ENCODE peak calls at places on chromosomes 11 and 22, in ten cellular contexts. Z is fibroblast of pulmonary artery, G is astrocyte of the spinal cord, P is GM23338, I is nephron progenitor cell, W is vagina, Y is HCT116, A is lower lobe of right lung, R is foreskin fibroblast, C is kidney epithelial cell. X is an unnamed sample.

GRCh38 chr11:2686360-2687222 is 13.2 kb downstream of the KCNQ1OT1 start:
- DNase-seq in Z (no peak), G (no peak), P (no peak), I (no peak), W (no peak), Y (no peak), A (no peak), R (no peak), C (no peak), X (no peak)

GRCh38 chr22:50694099-50694498 is 21.5 kb downstream of the SHANK3 start:
- DNase-seq in Z (peak; percentile 22), G (peak; percentile 8), P (no peak), I (no peak), W (no peak), Y (no peak), A (no peak), R (peak; percentile 29), C (no peak), X (no peak)

GRCh38 chr11:120674537-120674936 is 163.0 kb downstream of the GRIK4 start:
- DNase-seq in Z (peak; percentile 17), G (peak; percentile 81), P (no peak), I (no peak), W (no peak), Y (no peak), A (no peak), R (no peak), C (peak; percentile 45), X (no peak)

GRCh38 chr11:117992136-117992535 is 5.9 kb downstream of the IL10RA start:
- DNase-seq in Z (no peak), G (no peak), P (no peak), I (no peak), W (no peak), Y (no peak), A (no peak), R (no peak), C (no peak), X (no peak)

GRCh38 chr11:1337647-1338007 is 28.2 kb upstream of the TOLLIP start:
- DNase-seq in Z (no peak), G (no peak), P (peak; percentile 20), I (no peak), W (no peak), Y (no peak), A (no peak), R (no peak), C (no peak), X (no peak)

GRCh38 chr11:11391169-11391568 is 38.1 kb upstream of the CSNK2A3 start:
- DNase-seq in Z (no peak), G (no peak), P (no peak), I (no peak), W (no peak), Y (no peak), A (no peak), R (no peak), C (no peak), X (no peak)

GRCh38 chr11:126415128-126415527 is 59.6 kb downstream of the ST3GAL4 start:
- DNase-seq in Z (peak; percentile 91), G (no peak), P (no peak), I (no peak), W (no peak), Y (no peak), A (peak; percentile 62), R (peak; percentile 84), C (no peak), X (no peak)

GRCh38 chr11:45779602-45780001 is 25.3 kb upstream of the SLC35C1 start:
- DNase-seq in Z (no peak), G (no peak), P (no peak), I (no peak), W (no peak), Y (no peak), A (no peak), R (no peak), C (no peak), X (no peak)

GRCh38 chr11:125457814-125458343 is 38.2 kb downstream of the FEZ1 start:
- DNase-seq in Z (peak; percentile 84), G (peak; percentile 86), P (peak; percentile 16), I (peak; percentile 23), W (no peak), Y (no peak), A (no peak), R (peak; percentile 76), C (no peak), X (no peak)

GRCh38 chr11:74726547-74727182 is 4.6 kb downstream of the CHRDL2 start:
- DNase-seq in Z (peak; percentile 83), G (peak; percentile 70), P (peak; percentile 83), I (peak; percentile 73), W (no peak), Y (peak; percentile 54), A (peak; percentile 77), R (peak; percentile 88), C (no peak), X (peak; percentile 83)

GRCh38 chr11:2156416-2157182 is 4.4 kb downstream of the INS start:
- DNase-seq in Z (peak; percentile 57), G (peak; percentile 46), P (peak; percentile 72), I (peak; percentile 92), W (no peak), Y (no peak), A (peak; percentile 79), R (peak; percentile 73), C (no peak), X (peak; percentile 77)

GRCh38 chr22:21735198-21736083 is at the start of gene YPEL1:
- DNase-seq in Z (peak; percentile 97), G (peak; percentile 96), P (peak; percentile 97), I (peak; percentile 100), W (no peak), Y (peak; percentile 70), A (peak; percentile 98), R (peak; percentile 99), C (peak; percentile 81), X (peak; percentile 91)

GRCh38 chr11:23897453-23898289 is 599.2 kb upstream of the LUZP2 start:
- DNase-seq in Z (peak; percentile 86), G (peak; percentile 82), P (no peak), I (no peak), W (no peak), Y (no peak), A (no peak), R (peak; percentile 86), C (peak; percentile 21), X (peak; percentile 29)

GRCh38 chr11:64959498-64959897 is 12.4 kb downstream of the MAJIN start:
- DNase-seq in Z (no peak), G (no peak), P (no peak), I (no peak), W (no peak), Y (no peak), A (no peak), R (peak; percentile 46), C (no peak), X (no peak)

GRCh38 chr11:77411238-77411637 is 62.7 kb downstream of the PAK1 start:
- DNase-seq in Z (peak; percentile 21), G (peak; percentile 19), P (peak; percentile 37), I (peak; percentile 10), W (no peak), Y (no peak), A (peak; percentile 64), R (peak; percentile 57), C (no peak), X (peak; percentile 13)

DNA sequence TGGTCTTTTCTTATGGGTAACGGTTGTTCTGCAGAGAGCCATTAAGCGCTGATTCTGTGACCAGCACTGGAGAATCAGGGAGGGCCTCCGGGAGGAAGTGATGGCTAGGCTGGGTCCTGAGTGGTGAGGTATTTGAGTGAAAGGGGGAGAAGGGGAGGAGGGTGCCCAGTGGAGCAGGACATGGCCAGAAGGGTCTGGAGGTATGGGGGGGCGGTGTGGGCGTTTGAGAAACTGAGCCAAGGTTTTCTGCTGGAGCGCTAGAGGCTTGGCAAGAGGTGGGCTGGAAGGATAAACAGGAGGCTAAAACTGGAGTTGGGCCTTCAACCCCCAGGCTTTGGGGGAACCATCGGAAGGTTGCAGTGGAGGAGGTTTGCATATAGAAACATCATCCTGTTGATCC is 72.5 kb downstream of the FBLN1 start:
- DNase-seq in Z (no peak), G (no peak), P (no peak), I (no peak), W (no peak), Y (no peak), A (no peak), R (no peak), C (no peak), X (no peak)
- TF ChIP-seq CTCF in Z (no peak), G (no peak), P (no peak), I (no peak), W (no peak), Y (no peak), A (no peak), R (no peak), C (no peak), X (no peak)

GRCh38 chr11:92685049-92685448 is 284.4 kb upstream of the MTNR1B start:
- DNase-seq in Z (no peak), G (no peak), P (no peak), I (no peak), W (no peak), Y (no peak), A (no peak), R (no peak), C (no peak), X (no peak)
- TF ChIP-seq CTCF in Z (no peak), G (no peak), P (no peak), I (no peak), W (no peak), Y (no peak), A (no peak), R (no peak), C (no peak), X (no peak)

GRCh38 chr11:132402056-132402684 is 1031.8 kb downstream of the NTM start:
- DNase-seq in Z (peak; percentile 40), G (peak; percentile 62), P (peak; percentile 79), I (peak; percentile 47), W (no peak), Y (no peak), A (no peak), R (peak; percentile 64), C (peak; percentile 12), X (peak; percentile 8)
- TF ChIP-seq CTCF in Z (peak; percentile 40), G (peak; percentile 66), P (peak; percentile 62), I (peak; percentile 48), W (no peak), Y (no peak), A (no peak), R (peak; percentile 59), C (peak; percentile 75), X (no peak)

GRCh38 chr11:86747801-86748200 is 52.5 kb upstream of the PRSS23 start:
- DNase-seq in Z (no peak), G (no peak), P (no peak), I (no peak), W (no peak), Y (no peak), A (no peak), R (no peak), C (no peak), X (no peak)

GRCh38 chr11:86749861-86750401 is 50.4 kb upstream of the PRSS23 start:
- DNase-seq in Z (no peak), G (no peak), P (no peak), I (no peak), W (no peak), Y (no peak), A (no peak), R (peak; percentile 43), C (no peak), X (no peak)

GRCh38 chr11:86748296-86748695 is 52.0 kb upstream of the PRSS23 start:
- DNase-seq in Z (no peak), G (peak; percentile 46), P (no peak), I (no peak), W (no peak), Y (no peak), A (no peak), R (peak; percentile 79), C (no peak), X (no peak)

GRCh38 chr11:86746509-86746908 is 53.8 kb upstream of the PRSS23 start:
- DNase-seq in Z (no peak), G (no peak), P (no peak), I (no peak), W (no peak), Y (no peak), A (no peak), R (no peak), C (no peak), X (no peak)

GRCh38 chr11:86749376-86749775 is 51.0 kb upstream of the PRSS23 start:
- DNase-seq in Z (no peak), G (no peak), P (peak; percentile 30), I (no peak), W (no peak), Y (no peak), A (no peak), R (peak; percentile 20), C (no peak), X (no peak)
- TF ChIP-seq CTCF in Z (peak; percentile 15), G (no peak), P (peak; percentile 45), I (no peak), W (no peak), Y (peak; percentile 39), A (no peak), R (no peak), C (peak; percentile 12), X (no peak)

X was measured in RWPE1.